ENCODE peak calls at places on chromosomes 16 and 17, in seven cellular contexts. N is left ventricle myocardium inferior, L is H9, R is posterior vena cava, A is cerebellar cortex, U is SK-N-DZ, Y is HTR-8/SVneo. F is an unnamed sample.

GRCh38 chr16:76650579-76650978 is 373.4 kb downstream of the CNTNAP4 start:
- DNase-seq in U (no peak), N (no peak), Y (no peak), A (no peak), L (no peak), R (no peak), F (no peak)

GRCh38 chr16:51067352-51067751 is 83.7 kb downstream of the SALL1 start:
- DNase-seq in R (no peak), A (no peak), U (no peak), Y (no peak), L (no peak), N (no peak), F (no peak)

GRCh38 chr16:85162478-85163277 is 50.4 kb upstream of the CIBAR2 start:
- DNase-seq in U (no peak), R (peak; percentile 88), A (peak; percentile 63), L (no peak), Y (no peak), N (peak; percentile 58), F (no peak)

GRCh38 chr17:71071837-71072236 is 902.5 kb downstream of the KCNJ2 start:
- DNase-seq in A (no peak), U (no peak), L (no peak), N (no peak), Y (peak; percentile 69), R (no peak), F (no peak)

GRCh38 chr16:49755291-49755611 is 100.7 kb downstream of the ZNF423 start:
- DNase-seq in R (no peak), A (peak; percentile 28), Y (no peak), L (no peak), U (peak; percentile 56), N (no peak), F (peak; percentile 33)

GRCh38 chr17:64281962-64282752 is 19.1 kb upstream of the TEX2 start:
- DNase-seq in Y (peak; percentile 52), A (peak; percentile 76), N (peak; percentile 38), L (peak; percentile 59), U (peak; percentile 76), R (no peak), F (peak; percentile 71)

GRCh38 chr16:16857012-16857411 is 478.1 kb downstream of the NPIPA7 start:
- DNase-seq in L (no peak), Y (no peak), N (no peak), A (no peak), R (no peak), U (no peak), F (no peak)

GRCh38 chr17:48647103-48647963 is 21.2 kb upstream of the HOXB9 start:
- DNase-seq in N (no peak), A (no peak), U (no peak), Y (peak; percentile 62), L (peak; percentile 87), R (no peak), F (no peak)

GRCh38 chr16:79605999-79606398 is 5.5 kb upstream of the MAF start:
- DNase-seq in U (no peak), L (no peak), R (no peak), Y (no peak), A (no peak), N (no peak), F (no peak)

GRCh38 chr17:36525888-36526287 is 8.8 kb downstream of the MYO19 start:
- DNase-seq in L (no peak), U (no peak), R (no peak), Y (no peak), A (no peak), N (no peak), F (no peak)

GRCh38 chr17:32953883-32954282 is 25.9 kb downstream of the TMEM98 start:
- DNase-seq in R (no peak), Y (no peak), L (no peak), A (no peak), N (no peak), U (no peak), F (no peak)

GRCh38 chr16:57863434-57864160 is 61.3 kb upstream of the KIFC3 start:
- DNase-seq in U (no peak), A (peak; percentile 57), Y (peak; percentile 81), R (peak; percentile 88), L (peak; percentile 69), N (peak; percentile 45), F (peak; percentile 27)

GRCh38 chr16:80741716-80742115 is 62.7 kb downstream of the CDYL2 start:
- DNase-seq in U (no peak), L (no peak), A (no peak), Y (no peak), R (no peak), N (no peak), F (no peak)

F was measured in cerebellum.